ENCODE peak calls at places on chromosomes 4 and X, in ten cellular contexts. U is neural progenitor cell; T is uterus; Z is cardiac muscle cell; C is psoas muscle; O is Right ventricle myocardium superior; Y is kidney epithelial cell; L is activated CD4-positive, alpha-beta T cell treated with anti-CD3 and anti-CD28 coated beads, Interleukin-2, amount 50 U/mL, for 24 hours; R is ELR; A is GM23338. H is an unnamed sample.

GRCh38 chr4:24853142-24853541 is 57.8 kb downstream of the SOD3 start:
- DNase-seq in R (no peak), Y (no peak), O (no peak), C (no peak), Z (peak), U (no peak), L (no peak), T (no peak), A (no peak), H (peak)

GRCh38 chrX:63652086-63652775 is 132.8 kb downstream of the ARHGEF9 start:
- DNase-seq in R (peak), Y (no peak), A (no peak), Z (no peak), C (no peak), T (no peak), O (no peak), U (no peak), L (no peak), H (no peak)

GRCh38 chrX:9351112-9351511 is 113.7 kb upstream of the TBL1X start:
- DNase-seq in A (no peak), R (no peak), C (no peak), T (no peak), Z (no peak), L (no peak), U (no peak), O (no peak), Y (no peak), H (no peak)

GRCh38 chr4:129246850-129247542 is 151.0 kb downstream of the C4orf33 start:
- DNase-seq in T (no peak), C (no peak), A (no peak), U (no peak), O (no peak), R (no peak), L (no peak), Z (no peak), Y (no peak), H (no peak)

GRCh38 chr4:9762823-9763475 is 18.5 kb upstream of the DRD5 start:
- DNase-seq in C (no peak), L (peak), Y (peak), U (peak), T (peak), Z (peak), R (peak), A (peak), O (no peak), H (peak)

GRCh38 chr4:55321707-55322264 is 24.3 kb upstream of the SRD5A3 start:
- DNase-seq in A (peak), C (peak), U (peak), O (no peak), L (peak), R (peak), T (peak), Z (peak), Y (peak), H (peak)

GRCh38 chrX:357035-357692 is 29.5 kb downstream of the PPP2R3B start:
- DNase-seq in C (no peak), A (no peak), U (no peak), T (no peak), Z (no peak), O (peak), L (no peak), Y (no peak), R (no peak), H (no peak)

GRCh38 chr4:6446538-6447451 is 25.6 kb downstream of the PPP2R2C start:
- DNase-seq in A (no peak), T (peak), R (no peak), L (no peak), Y (no peak), C (no peak), Z (peak), U (peak), O (peak), H (peak)

GRCh38 chr4:61041527-61041926 is 158.6 kb upstream of the ADGRL3 start:
- DNase-seq in O (no peak), T (no peak), C (no peak), A (no peak), U (no peak), L (no peak), R (no peak), Y (no peak), Z (no peak), H (no peak)

GRCh38 chrX:39602226-39602625 is 495.5 kb downstream of the BCOR start:
- DNase-seq in T (no peak), U (no peak), O (no peak), L (no peak), A (no peak), Z (no peak), R (no peak), Y (no peak), C (no peak), H (no peak)

GRCh38 chr4:112448211-112448745 is 67.7 kb downstream of the NEUROG2 start:
- DNase-seq in L (no peak), A (no peak), R (peak), Z (no peak), O (no peak), Y (no peak), C (no peak), U (peak), T (no peak), H (peak)

GRCh38 chr4:169861592-169861991 is 103.8 kb upstream of the HPF1 start:
- DNase-seq in A (no peak), Y (no peak), L (no peak), U (no peak), O (no peak), T (no peak), R (no peak), C (no peak), Z (no peak), H (no peak)

GRCh38 chrX:71911731-71912050 is 1.0 kb downstream of the NHSL2 start:
- DNase-seq in A (peak), R (peak), U (peak), Y (no peak), O (peak), Z (no peak), L (no peak), C (peak), T (peak), H (no peak)

GRCh38 chr4:999863-1000425 is 6.7 kb upstream of the SLC26A1 start:
- DNase-seq in U (no peak), C (no peak), A (no peak), O (no peak), Z (no peak), L (no peak), R (no peak), Y (no peak), T (no peak), H (no peak)

GRCh38 chrX:19627533-19627932 is 112.2 kb upstream of the MAP3K15 start:
- DNase-seq in R (peak), Z (no peak), T (no peak), C (no peak), U (no peak), Y (no peak), A (no peak), O (no peak), L (peak), H (peak)

GRCh38 chrX:103882999-103883398 is 50.9 kb upstream of the RAB9B start:
- DNase-seq in U (no peak), L (no peak), T (no peak), R (no peak), Y (no peak), A (no peak), Z (no peak), C (no peak), O (no peak), H (no peak)

GRCh38 chrX:2484721-2485459 is 15.9 kb downstream of the DHRSX start:
- DNase-seq in T (no peak), C (no peak), L (no peak), O (peak), U (peak), A (peak), R (no peak), Y (no peak), Z (peak), H (no peak)

GRCh38 chr4:76301775-76302162 is 4.8 kb upstream of the STBD1 start:
- DNase-seq in T (no peak), L (no peak), A (no peak), R (no peak), U (no peak), O (no peak), Y (no peak), C (no peak), Z (no peak), H (no peak)

GRCh38 chr4:10245761-10246160 is 129.2 kb upstream of the WDR1 start:
- DNase-seq in U (no peak), R (no peak), A (no peak), Y (no peak), O (no peak), Z (no peak), T (no peak), C (no peak), L (no peak), H (no peak)

GRCh38 chr4:20626326-20626725 is 73.9 kb upstream of the PACRGL start:
- DNase-seq in Y (no peak), T (no peak), L (no peak), Z (no peak), O (no peak), C (no peak), R (no peak), U (no peak), A (no peak), H (no peak)

GRCh38 chr4:3802571-3803474 is 36.6 kb downstream of the ADRA2C start:
- DNase-seq in L (no peak), O (peak), A (no peak), U (no peak), C (no peak), R (no peak), Y (no peak), T (no peak), Z (no peak), H (no peak)

GRCh38 chr4:67922697-67923096 is 38.9 kb upstream of the TMPRSS11D start:
- DNase-seq in Y (no peak), U (no peak), C (no peak), A (no peak), T (no peak), L (no peak), O (no peak), Z (no peak), R (no peak), H (no peak)

GRCh38 chrX:47513697-47514085 is 30.7 kb upstream of the ZNF41 start:
- DNase-seq in U (no peak), O (no peak), C (no peak), R (peak), Z (no peak), Y (no peak), T (no peak), L (no peak), A (no peak), H (no peak)

GRCh38 chrX:140762061-140762460 is 52.5 kb downstream of the LINC00632 start:
- DNase-seq in A (peak), O (no peak), U (peak), L (no peak), Y (no peak), C (no peak), Z (peak), R (peak), T (peak), H (peak)

GRCh38 chr4:101175896-101176676 is 171.2 kb downstream of the PPP3CA start:
- DNase-seq in T (peak), O (no peak), A (peak), C (no peak), R (no peak), U (no peak), Z (no peak), L (no peak), Y (no peak), H (no peak)

GRCh38 chr4:87410157-87410556 is 12.2 kb upstream of the NUDT9 start:
- DNase-seq in Z (no peak), U (no peak), L (no peak), C (no peak), T (no peak), A (no peak), Y (no peak), R (no peak), O (no peak), H (no peak)

GRCh38 chr4:36128689-36129088 is 115.6 kb downstream of the ARAP2 start:
- DNase-seq in T (no peak), L (no peak), Y (no peak), A (peak), Z (peak), U (no peak), O (no peak), R (peak), C (no peak), H (no peak)

GRCh38 chrX:1323315-1323714 is 13.3 kb upstream of the IL3RA start:
- DNase-seq in Y (no peak), A (peak), U (peak), O (peak), Z (no peak), L (peak), C (peak), T (no peak), R (peak), H (peak)

GRCh38 chr4:166143227-166143626 is 270.2 kb downstream of the TLL1 start:
- DNase-seq in T (no peak), R (peak), Z (peak), U (no peak), Y (no peak), L (no peak), C (no peak), O (no peak), A (no peak), H (peak)

GRCh38 chrX:109889289-109890006 is 113.5 kb upstream of the TMEM164 start:
- DNase-seq in U (peak), Z (peak), O (no peak), Y (no peak), A (peak), R (peak), C (no peak), T (no peak), L (no peak), H (peak)